ENCODE peak calls at places on chromosomes 16 and 17, in four cellular contexts. F, Q, A and I are unnamed samples.

GRCh38 chr17:74161501-74161850 is 42.0 kb upstream of the RPL38 start:
- DNase-seq in F (no peak), Q (no peak), A (no peak), I (no peak)

GRCh38 chr17:44863254-44863918 is 15.7 kb downstream of the HIGD1B start:
- DNase-seq in F (no peak), Q (no peak), A (no peak), I (no peak)

GRCh38 chr17:47866941-47867340 is 16.0 kb upstream of the SP6 start:
- DNase-seq in F (no peak), Q (no peak), A (no peak), I (peak; percentile 48)

GRCh38 chr17:2179615-2180295 is 123.8 kb downstream of the SMG6 start:
- DNase-seq in F (no peak), Q (no peak), A (no peak), I (no peak)

GRCh38 chr16:73082608-73083007 is 34.7 kb upstream of the ZFHX3 start:
- DNase-seq in F (peak; percentile 84), Q (no peak), A (no peak), I (peak; percentile 95)

GRCh38 chr17:83116783-83117555 is 37.6 kb downstream of the METRNL start:
- DNase-seq in F (no peak), Q (no peak), A (no peak), I (no peak)

GRCh38 chr16:11977206-11978041 is 890 bp downstream of the SNX29 start:
- DNase-seq in F (peak; percentile 48), Q (no peak), A (no peak), I (peak; percentile 70)

GRCh38 chr17:36877774-36878173 is 59.5 kb upstream of the LHX1 start:
- DNase-seq in F (no peak), Q (no peak), A (no peak), I (peak; percentile 46)

GRCh38 chr17:79600613-79601221 is 10.1 kb downstream of the RBFOX3 start:
- DNase-seq in F (no peak), Q (no peak), A (no peak), I (no peak)

GRCh38 chr17:20010099-20010863 is 1.1 kb downstream of the SPECC1 start:
- DNase-seq in F (peak; percentile 77), Q (peak; percentile 49), A (no peak), I (peak; percentile 61)

GRCh38 chr17:66115246-66115645 is 76.7 kb downstream of the CEP112 start:
- DNase-seq in F (no peak), Q (no peak), A (no peak), I (no peak)

GRCh38 chr16:84532299-84532724 is 27.9 kb upstream of the MEAK7 start:
- DNase-seq in F (no peak), Q (peak; percentile 73), A (no peak), I (peak; percentile 89)

GRCh38 chr16:82340531-82340930 is 170.5 kb upstream of the MPHOSPH6 start:
- DNase-seq in F (no peak), Q (no peak), A (no peak), I (no peak)

GRCh38 chr17:676060-676745 is 38.4 kb downstream of the VPS53 start:
- DNase-seq in F (no peak), Q (no peak), A (no peak), I (no peak)

GRCh38 chr17:142102-142661 is 4.8 kb downstream of the SCGB1C2 start:
- DNase-seq in F (no peak), Q (peak; percentile 49), A (no peak), I (no peak)

GRCh38 chr17:77352996-77353395 is 212.2 kb downstream of the SEC14L1 start:
- DNase-seq in F (no peak), Q (no peak), A (peak; percentile 8), I (no peak)

GRCh38 chr17:73551756-73552155 is 92.5 kb downstream of the SDK2 start:
- DNase-seq in F (no peak), Q (no peak), A (no peak), I (no peak)

GRCh38 chr17:77852666-77853207 is 105.8 kb upstream of the TNRC6C start:
- DNase-seq in F (no peak), Q (no peak), A (no peak), I (no peak)

GRCh38 chr17:850828-851759 is 68.9 kb downstream of the MRM3 start:
- DNase-seq in F (no peak), Q (no peak), A (no peak), I (peak; percentile 41)

GRCh38 chr16:81335669-81336068 is 20.9 kb downstream of the GAN start:
- DNase-seq in F (no peak), Q (no peak), A (no peak), I (no peak)

GRCh38 chr17:17351901-17352781 is 49.0 kb downstream of the NT5M start:
- DNase-seq in F (no peak), Q (no peak), A (no peak), I (no peak)

GRCh38 chr16:17369441-17369951 is 101.3 kb downstream of the XYLT1 start:
- DNase-seq in F (no peak), Q (no peak), A (peak; percentile 68), I (no peak)

GRCh38 chr17:77834170-77835115 is 124.1 kb upstream of the TNRC6C start:
- DNase-seq in F (peak; percentile 48), Q (peak; percentile 50), A (peak; percentile 72), I (peak; percentile 52)

GRCh38 chr16:11794991-11795886 is 1.8 kb downstream of the ZC3H7A start:
- DNase-seq in F (no peak), Q (no peak), A (no peak), I (no peak)

DNA sequence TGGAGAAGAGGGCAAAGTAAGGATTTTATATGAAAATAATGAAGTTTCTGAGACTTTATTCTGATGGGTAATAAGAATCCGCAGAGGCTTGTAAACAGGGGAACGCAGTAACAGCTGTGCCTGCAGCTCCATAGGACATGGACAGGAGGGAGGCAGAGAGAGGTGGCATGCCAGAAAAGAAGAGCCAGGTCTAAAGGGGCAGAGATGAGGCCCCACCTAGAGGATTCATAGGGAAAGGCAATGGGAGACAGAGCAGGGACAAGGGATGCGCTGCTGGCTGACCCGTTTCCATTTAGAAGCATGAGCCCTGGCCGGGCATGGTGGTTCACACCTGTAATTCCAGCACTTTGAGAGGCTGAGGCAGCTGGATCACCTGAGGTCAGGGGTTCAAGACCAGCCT is 340.3 kb upstream of the CDH5 start:
- DNase-seq in F (no peak), Q (no peak), A (no peak), I (no peak)
- TF ChIP-seq CTCF in F (no peak), Q (peak; percentile 27), A (no peak), I (peak; percentile 56)

GRCh38 chr17:29253037-29253436 is 6.4 kb downstream of the CRYBA1 start:
- DNase-seq in F (no peak), Q (no peak), A (no peak), I (no peak)
- TF ChIP-seq CTCF in F (no peak), Q (no peak), A (no peak), I (no peak)

GRCh38 chr17:7026471-7027115 is 3.7 kb downstream of the BCL6B start:
- DNase-seq in F (no peak), Q (no peak), A (no peak), I (no peak)
- TF ChIP-seq CTCF in F (no peak), Q (no peak), A (no peak), I (no peak)

GRCh38 chr16:87076950-87077749 is 240.0 kb downstream of the C16orf95 start:
- DNase-seq in F (no peak), Q (peak; percentile 75), A (peak; percentile 25), I (peak; percentile 13)
- TF ChIP-seq CTCF in F (peak; percentile 67), Q (peak; percentile 76), A (peak; percentile 22), I (peak; percentile 42)

GRCh38 chr16:745739-746138 is 4.9 kb upstream of the CIAO3 start:
- DNase-seq in F (peak; percentile 8), Q (peak; percentile 65), A (no peak), I (no peak)
- TF ChIP-seq CTCF in F (peak; percentile 63), Q (peak; percentile 80), A (no peak), I (peak; percentile 76)

DNA sequence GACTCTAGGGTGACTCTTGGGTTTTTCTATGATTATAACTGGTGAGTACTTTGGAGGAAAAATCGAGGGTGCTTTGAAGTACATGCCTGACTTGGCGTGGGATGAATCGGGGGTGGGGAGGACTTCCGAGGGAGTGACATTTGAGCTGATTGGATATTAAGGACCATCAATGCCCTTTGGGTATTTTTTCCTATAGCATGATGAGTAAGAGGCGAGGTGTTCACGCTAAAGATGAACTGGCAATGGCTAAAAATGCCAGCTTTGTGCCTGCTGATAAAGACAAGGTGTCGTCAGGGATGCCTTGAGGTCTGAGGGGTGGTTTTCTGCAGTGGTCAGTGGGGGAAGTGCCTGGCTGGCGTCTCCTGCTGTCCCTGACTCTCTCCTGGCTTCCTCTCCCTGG is 25.3 kb downstream of the USP43 start:
- DNase-seq in F (no peak), Q (no peak), A (no peak), I (peak; percentile 33)
- TF ChIP-seq CTCF in F (no peak), Q (no peak), A (no peak), I (no peak)

DNA sequence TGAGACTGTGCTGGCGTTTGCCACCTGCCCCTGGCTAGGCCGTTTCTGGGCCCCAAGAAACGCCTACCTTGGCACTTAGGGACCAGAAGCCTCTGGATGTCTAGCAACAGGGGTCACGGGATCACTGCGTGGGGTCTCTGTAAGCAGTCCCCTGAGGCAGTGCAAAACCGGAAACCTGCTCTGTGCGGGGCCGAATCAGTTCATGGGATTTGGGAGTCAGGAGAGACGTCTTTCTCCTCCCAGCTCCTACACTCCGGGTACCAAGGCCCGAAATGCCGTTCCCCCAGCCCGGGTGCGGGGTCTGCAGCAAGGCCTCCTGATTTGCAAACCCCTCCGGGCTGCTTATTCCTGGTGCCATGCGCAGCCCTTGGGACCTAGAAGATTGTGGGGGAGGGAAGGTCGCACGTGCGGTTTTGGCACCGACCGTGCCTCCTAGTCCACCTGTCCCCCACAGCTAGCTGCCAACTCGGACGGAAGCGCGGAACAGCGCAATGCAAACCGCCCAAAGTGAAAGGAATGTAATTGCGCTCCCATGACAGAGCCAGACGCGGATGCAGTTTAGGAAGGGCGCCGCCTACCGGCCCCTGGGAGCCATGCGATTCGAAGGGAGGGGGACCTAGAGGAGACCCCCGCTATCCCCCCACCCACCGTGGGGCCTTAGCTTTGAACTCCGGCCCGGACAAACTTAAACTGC is 6.5 kb downstream of the IRX5 start:
- DNase-seq in F (no peak), Q (no peak), A (no peak), I (peak; percentile 61)
- TF ChIP-seq CTCF in F (no peak), Q (no peak), A (no peak), I (peak; percentile 92)

GRCh38 chr16:50674831-50675230 is 6.3 kb downstream of the SNX20 start:
- DNase-seq in F (no peak), Q (no peak), A (no peak), I (no peak)

GRCh38 chr16:50673496-50674275 is 7.4 kb downstream of the SNX20 start:
- DNase-seq in F (no peak), Q (no peak), A (no peak), I (no peak)

GRCh38 chr16:50670476-50670875 is 10.6 kb downstream of the SNX20 start:
- DNase-seq in F (no peak), Q (no peak), A (no peak), I (no peak)

GRCh38 chr16:50669741-50670140 is 11.4 kb downstream of the SNX20 start:
- DNase-seq in F (no peak), Q (no peak), A (no peak), I (no peak)

DNA sequence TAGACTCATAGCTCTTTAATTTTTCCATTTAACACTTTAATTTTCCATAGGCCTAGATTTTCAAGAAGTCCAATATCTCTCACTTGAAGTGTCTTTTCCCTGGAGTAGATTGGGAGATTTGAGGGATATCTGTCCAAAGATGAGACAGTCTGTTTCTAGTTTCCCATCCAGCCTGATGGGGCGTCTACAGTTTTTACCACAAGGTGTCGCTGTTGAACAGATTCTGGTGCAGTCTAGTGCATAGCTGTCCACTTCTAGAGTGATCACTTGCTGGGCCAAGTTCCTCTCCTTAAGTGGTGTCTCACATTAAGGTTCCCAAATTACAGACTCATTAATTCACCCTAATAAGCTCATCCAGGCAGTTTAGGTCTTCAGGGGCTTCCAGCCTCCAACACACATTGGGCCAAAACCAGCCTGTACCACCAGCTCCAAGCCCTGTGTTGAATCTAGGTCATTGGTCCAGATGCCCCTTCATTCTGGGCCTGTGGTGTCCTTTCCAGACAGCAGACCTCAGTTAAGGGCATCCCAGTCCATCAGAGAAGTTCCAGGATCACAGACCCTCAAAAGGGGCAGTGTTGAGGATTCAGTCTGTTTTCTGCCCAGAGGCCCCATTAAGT is 9.4 kb downstream of the SNX20 start:
- DNase-seq in F (no peak), Q (peak; percentile 69), A (peak; percentile 46), I (peak; percentile 22)
- TF ChIP-seq CTCF in F (peak; percentile 90), Q (peak; percentile 57), A (peak; percentile 65), I (peak; percentile 68)